ENCODE peak calls at places on chromosomes 16 and 17, in five cellular contexts. P is mesenchymal stem cell, M is PC-9, K is AG04449, Q is ovary. S is an unnamed sample.

GRCh38 chr17:68381076-68381900 is 76.0 kb downstream of the WIPI1 start:
- DNase-seq in Q (no peak), M (peak), K (peak), P (peak), S (peak)

GRCh38 chr17:82752371-82753200 is 721 bp downstream of the TBCD start:
- DNase-seq in M (no peak), P (peak), K (no peak), Q (peak), S (no peak)

GRCh38 chr16:11698271-11698689 is 30.0 kb downstream of the SNN start:
- DNase-seq in P (no peak), K (no peak), Q (no peak), M (no peak), S (no peak)

GRCh38 chr17:63387941-63388340 is 58.2 kb downstream of the CYB561 start:
- DNase-seq in M (no peak), K (no peak), Q (no peak), P (no peak), S (no peak)

GRCh38 chr16:65297453-65297852 is 175.6 kb upstream of the CDH11 start:
- DNase-seq in K (no peak), P (no peak), M (no peak), Q (no peak), S (no peak)

GRCh38 chr17:21551081-21551881 is 141.0 kb upstream of the KCNJ18 start:
- DNase-seq in M (peak), Q (peak), K (peak), P (peak), S (peak)

GRCh38 chr16:52912565-52913173 is 140.0 kb downstream of the CHD9NB start:
- DNase-seq in P (peak), Q (peak), K (peak), M (no peak), S (no peak)

GRCh38 chr17:5499790-5500189 is 13.4 kb downstream of the MIS12 start:
- DNase-seq in P (peak), K (no peak), Q (no peak), M (no peak), S (no peak)

GRCh38 chr17:59151007-59151406 is 4.0 kb downstream of the SKA2 start:
- DNase-seq in Q (no peak), M (no peak), K (no peak), P (no peak), S (no peak)

GRCh38 chr17:8333281-8333680 is 6.4 kb upstream of the ODF4 start:
- DNase-seq in P (no peak), Q (no peak), M (no peak), K (no peak), S (no peak)

GRCh38 chr17:1446201-1446600 is 9.8 kb downstream of the CRK start:
- DNase-seq in M (no peak), Q (no peak), P (no peak), K (no peak), S (no peak)

GRCh38 chr16:21702259-21702658 is 38.5 kb downstream of the OTOA start:
- DNase-seq in P (no peak), K (no peak), M (no peak), Q (no peak), S (no peak)

GRCh38 chr16:72715267-72715666 is 332.7 kb downstream of the ZFHX3 start:
- DNase-seq in P (no peak), Q (no peak), M (no peak), K (no peak), S (no peak)

GRCh38 chr16:12881182-12881581 is 20.2 kb upstream of the SHISA9 start:
- DNase-seq in P (no peak), Q (no peak), K (no peak), M (peak), S (no peak)

GRCh38 chr17:34252138-34252889 is 2.8 kb upstream of the CCL2 start:
- DNase-seq in Q (peak), K (peak), P (peak), M (no peak), S (peak)

GRCh38 chr17:81165246-81166032 is at the start of gene PVALEF:
- DNase-seq in P (peak), K (no peak), M (no peak), Q (no peak), S (no peak)

GRCh38 chr17:557371-557770 is 157.3 kb downstream of the VPS53 start:
- DNase-seq in Q (no peak), P (peak), M (no peak), K (no peak), S (no peak)

GRCh38 chr16:12900599-12901203 is 697 bp upstream of the SHISA9 start:
- DNase-seq in K (no peak), M (no peak), Q (no peak), P (no peak), S (no peak)

GRCh38 chr17:9189870-9190269 is 168.6 kb downstream of the NTN1 start:
- DNase-seq in K (no peak), M (no peak), Q (no peak), P (no peak), S (no peak)

GRCh38 chr16:85026696-85027095 is 899 bp upstream of the KIAA0513 start:
- DNase-seq in K (no peak), P (no peak), M (peak), Q (no peak), S (no peak)

GRCh38 chr17:79306688-79307323 is 232.2 kb downstream of the ENGASE start:
- DNase-seq in M (no peak), K (no peak), P (no peak), Q (no peak), S (no peak)

GRCh38 chr16:4315185-4316102 is at the start of gene GLIS2:
- DNase-seq in P (peak), M (no peak), Q (peak), K (no peak), S (no peak)

GRCh38 chr17:76262732-76263344 is 2.3 kb upstream of the UBALD2 start:
- DNase-seq in K (no peak), P (peak), M (peak), Q (no peak), S (no peak)

GRCh38 chr16:50683689-50684374 is 2.7 kb upstream of the SNX20 start:
- DNase-seq in M (no peak), P (no peak), K (no peak), Q (no peak), S (no peak)

GRCh38 chr17:82064433-82065192 is 991 bp downstream of the DUS1L start:
- DNase-seq in P (no peak), Q (no peak), K (no peak), M (peak), S (no peak)

GRCh38 chr16:49462989-49463371 is 89.4 kb downstream of the C16orf78 start:
- DNase-seq in P (no peak), M (no peak), K (no peak), Q (peak), S (no peak)

GRCh38 chr16:47132310-47132709 is 11.4 kb downstream of the NETO2 start:
- DNase-seq in M (no peak), P (no peak), Q (no peak), K (no peak), S (no peak)

GRCh38 chr17:74987909-74988711 is 678 bp downstream of the CDR2L start:
- DNase-seq in P (peak), Q (peak), M (no peak), K (no peak), S (peak)

S was measured in GOT3.